ENCODE peak calls at places on chromosomes 12 and 14, in five cellular contexts. V, M, W, B and E are unnamed samples.

GRCh38 chr14:100193417-100194357 is 34.2 kb upstream of the DEGS2 start:
- DNase-seq in W (no peak), V (peak), M (peak), B (peak), E (no peak)

GRCh38 chr12:76708291-76708690 is 55.6 kb upstream of the ZDHHC17 start:
- DNase-seq in W (no peak), M (no peak), B (no peak), V (no peak), E (no peak)

GRCh38 chr12:51421266-51421884 is 3.3 kb upstream of the SLC4A8 start:
- DNase-seq in M (peak), B (peak), V (peak), W (no peak), E (peak)

GRCh38 chr12:131000000-131000486 is 46.3 kb downstream of the ADGRD1 start:
- DNase-seq in M (peak), V (no peak), W (no peak), B (no peak), E (no peak)

GRCh38 chr14:35991356-35991755 is 165.2 kb downstream of the BRMS1L start:
- DNase-seq in W (no peak), B (no peak), V (no peak), M (no peak), E (no peak)

GRCh38 chr14:24851406-24851805 is 198.5 kb downstream of the STXBP6 start:
- DNase-seq in W (no peak), M (no peak), V (no peak), B (no peak), E (no peak)

GRCh38 chr12:109291531-109292341 is 17.3 kb downstream of the FOXN4 start:
- DNase-seq in V (no peak), W (no peak), M (no peak), B (peak), E (no peak)

GRCh38 chr12:85036241-85036707 is at the start of the genes LRRIQ1 and TSPAN19:
- DNase-seq in M (no peak), B (peak), W (peak), V (peak), E (peak)

GRCh38 chr14:91858536-91859275 is 8.6 kb downstream of the TC2N start:
- DNase-seq in W (no peak), B (no peak), V (peak), M (peak), E (peak)

GRCh38 chr12:95624544-95624943 is 73.3 kb upstream of the USP44 start:
- DNase-seq in W (no peak), M (no peak), V (peak), B (no peak), E (peak)

GRCh38 chr12:75374971-75375370 is 15.9 kb upstream of the GLIPR1L2 start:
- DNase-seq in W (no peak), B (no peak), V (no peak), M (no peak), E (no peak)

GRCh38 chr12:95321516-95322246 is 104.1 kb downstream of the VEZT start:
- DNase-seq in W (no peak), B (no peak), V (no peak), M (no peak), E (no peak)

GRCh38 chr12:107478881-107479280 is 206.7 kb upstream of the PWP1 start:
- DNase-seq in W (no peak), M (no peak), B (peak), V (no peak), E (peak)

GRCh38 chr14:99231850-99232401 is 40.1 kb downstream of the BCL11B start:
- DNase-seq in W (no peak), V (no peak), M (no peak), B (no peak), E (no peak)

GRCh38 chr14:89178802-89179201 is 238.2 kb downstream of the FOXN3 start:
- DNase-seq in M (no peak), B (no peak), V (no peak), W (no peak), E (peak)

GRCh38 chr12:94362653-94363052 is 97.0 kb downstream of the CEP83 start:
- DNase-seq in W (no peak), V (no peak), M (no peak), B (no peak), E (no peak)

GRCh38 chr12:127987199-127987901 is 279.6 kb upstream of the TMEM132C start:
- DNase-seq in B (no peak), V (no peak), W (no peak), M (no peak), E (no peak)

GRCh38 chr12:50217202-50217601 is 50.0 kb upstream of the CERS5 start:
- DNase-seq in W (no peak), V (no peak), B (no peak), M (no peak), E (no peak)

GRCh38 chr14:100657780-100658513 is 68.7 kb upstream of the DLK1 start:
- DNase-seq in W (no peak), M (no peak), B (no peak), V (no peak), E (no peak)

GRCh38 chr14:94028450-94028826 is 2.3 kb downstream of the OTUB2 start:
- DNase-seq in B (no peak), V (peak), M (no peak), W (no peak), E (peak)

GRCh38 chr14:59829941-59830734 is 40.4 kb downstream of the RTN1 start:
- DNase-seq in V (no peak), W (no peak), M (no peak), B (no peak), E (no peak)

GRCh38 chr12:63977441-63977840 is 132.9 kb downstream of the SRGAP1 start:
- DNase-seq in V (no peak), B (no peak), M (no peak), W (no peak), E (no peak)

GRCh38 chr14:19941668-19942067 is 11.0 kb downstream of the OR4K1 start:
- DNase-seq in W (no peak), V (no peak), M (no peak), B (no peak), E (no peak)

GRCh38 chr14:32252030-32252670 is 49.1 kb upstream of the RNU6-8 start:
- DNase-seq in W (peak), V (peak), B (peak), M (peak), E (peak)

GRCh38 chr12:61879229-61879628 is 381.0 kb upstream of the USP15 start:
- DNase-seq in M (no peak), B (no peak), V (no peak), W (no peak), E (no peak)

GRCh38 chr12:64687816-64688599 is 71.2 kb downstream of the GNS start:
- DNase-seq in M (no peak), W (no peak), V (peak), B (peak), E (peak)

GRCh38 chr12:119956047-119956446 is 33.0 kb upstream of the BICDL1 start:
- DNase-seq in W (no peak), B (no peak), M (no peak), V (peak), E (no peak)

GRCh38 chr14:30242742-30243141 is 315.1 kb upstream of the PRKD1 start:
- DNase-seq in B (no peak), W (no peak), V (no peak), M (no peak), E (no peak)

GRCh38 chr12:38528527-38528926 is 212.0 kb downstream of the ALG10B start:
- DNase-seq in M (no peak), V (no peak), W (no peak), B (no peak), E (no peak)

GRCh38 chr12:118371354-118372282 is 1.1 kb downstream of the TAOK3 start:
- DNase-seq in M (peak), B (peak), W (no peak), V (no peak), E (no peak)

GRCh38 chr14:72715215-72715909 is 178.5 kb downstream of the DPF3 start:
- DNase-seq in W (no peak), B (no peak), M (no peak), V (no peak), E (peak)

GRCh38 chr12:83361486-83361885 is 674.8 kb downstream of the TMTC2 start:
- DNase-seq in M (no peak), W (no peak), B (no peak), V (no peak), E (no peak)

GRCh38 chr14:90276627-90277367 is 20.4 kb downstream of the PSMC1 start:
- DNase-seq in B (no peak), M (no peak), W (no peak), V (no peak), E (peak)

GRCh38 chr12:21851151-21851550 is 76.6 kb upstream of the KCNJ8 start:
- DNase-seq in V (no peak), M (no peak), W (no peak), B (no peak), E (no peak)

GRCh38 chr14:62914873-62915272 is 130.4 kb downstream of the KCNH5 start:
- DNase-seq in B (no peak), V (no peak), W (no peak), M (no peak), E (no peak)

GRCh38 chr12:106585862-106586534 is 3.2 kb downstream of the RFX4 start:
- DNase-seq in W (no peak), B (peak), M (no peak), V (no peak), E (no peak)

DNA sequence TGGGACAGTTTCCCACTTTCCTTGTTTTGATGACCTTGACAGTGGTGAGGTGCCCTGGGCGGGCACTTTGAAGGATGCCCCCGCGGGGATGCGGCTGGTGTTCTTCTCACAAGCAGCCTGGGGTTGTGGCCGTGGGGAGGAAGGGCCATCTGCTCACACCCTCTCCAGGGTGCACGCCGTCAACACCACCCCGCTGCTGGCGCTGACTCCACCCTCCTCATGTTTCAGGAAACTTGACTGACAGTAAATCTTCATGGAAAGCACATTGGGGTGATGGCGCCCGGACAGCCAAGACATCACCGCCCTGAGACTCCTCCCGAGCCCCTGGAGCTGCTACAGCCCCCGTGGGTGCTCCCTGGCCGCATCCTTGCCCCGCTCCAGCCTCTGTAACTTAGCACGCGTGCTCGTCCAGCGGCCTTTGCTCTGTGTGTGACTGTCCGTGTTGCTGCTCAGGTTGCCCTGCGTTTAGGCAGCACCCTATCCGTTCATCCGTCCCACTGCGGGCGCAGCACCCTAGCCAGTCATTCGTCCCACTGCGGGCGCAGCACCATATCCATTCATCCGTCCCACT is 150.2 kb upstream of the C14orf180 start:
- DNase-seq in M (no peak), V (no peak), B (peak), W (no peak), E (no peak)
- H3K4me2 ChIP-seq in M (no peak), V (no peak), B (no peak), W (no peak), E (no peak)

GRCh38 chr12:56336361-56337167 is 2.1 kb upstream of the IL23A start:
- DNase-seq in W (peak), V (no peak), B (no peak), M (peak), E (no peak)

GRCh38 chr12:56334490-56334793 is 642 bp upstream of the PAN2 start:
- DNase-seq in V (no peak), B (no peak), M (no peak), W (no peak), E (no peak)

GRCh38 chr12:56333679-56334489 is at the start of gene PAN2:
- DNase-seq in W (peak), B (peak), V (peak), M (peak), E (peak)

GRCh38 chr12:56337753-56338221 is 897 bp upstream of the IL23A start:
- DNase-seq in B (no peak), V (no peak), M (peak), W (no peak), E (no peak)

DNA sequence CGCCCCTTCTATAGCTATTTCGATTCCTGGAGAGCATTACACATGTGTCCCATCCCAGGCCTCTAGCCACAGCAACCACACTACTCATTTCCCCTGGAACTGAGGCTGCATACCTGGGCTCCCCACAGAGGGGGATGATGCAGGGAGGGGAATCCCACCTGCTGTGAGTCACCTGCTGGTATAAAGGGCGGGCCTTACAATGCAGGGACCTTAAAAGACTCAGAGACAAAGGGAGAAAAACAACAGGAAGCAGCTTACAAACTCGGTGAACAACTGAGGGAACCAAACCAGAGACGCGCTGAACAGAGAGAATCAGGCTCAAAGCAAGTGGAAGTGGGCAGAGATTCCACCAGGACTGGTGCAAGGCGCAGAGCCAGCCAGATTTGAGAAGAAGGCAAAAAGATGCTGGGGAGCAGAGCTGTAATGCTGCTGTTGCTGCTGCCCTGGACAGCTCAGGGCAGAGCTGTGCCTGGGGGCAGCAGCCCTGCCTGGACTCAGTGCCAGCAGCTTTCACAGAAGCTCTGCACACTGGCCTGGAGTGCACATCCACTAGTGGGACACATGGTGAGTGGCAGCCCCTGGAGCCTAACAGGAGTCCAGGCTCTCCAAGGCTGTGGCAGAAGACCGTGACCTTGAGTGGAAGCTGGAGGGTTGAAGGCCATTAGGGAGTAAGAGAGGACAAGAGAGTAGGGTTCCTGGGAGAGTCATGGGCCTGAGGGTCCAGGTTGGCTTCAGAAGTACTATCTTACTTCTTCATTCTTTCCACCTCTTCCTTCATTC is at the start of gene IL23A:
- DNase-seq in W (peak), B (no peak), M (no peak), V (no peak), E (peak)
- H3K4me3 ChIP-seq in W (peak), B (no peak), M (no peak), V (no peak), E (no peak)

GRCh38 chr12:103975368-103975767 is 9.7 kb downstream of the TDG start:
- DNase-seq in B (no peak), W (no peak), V (no peak), M (peak), E (no peak)
- TF ChIP-seq MXI1 in B (no peak), W (no peak), V (no peak), M (no peak), E (no peak)

DNA sequence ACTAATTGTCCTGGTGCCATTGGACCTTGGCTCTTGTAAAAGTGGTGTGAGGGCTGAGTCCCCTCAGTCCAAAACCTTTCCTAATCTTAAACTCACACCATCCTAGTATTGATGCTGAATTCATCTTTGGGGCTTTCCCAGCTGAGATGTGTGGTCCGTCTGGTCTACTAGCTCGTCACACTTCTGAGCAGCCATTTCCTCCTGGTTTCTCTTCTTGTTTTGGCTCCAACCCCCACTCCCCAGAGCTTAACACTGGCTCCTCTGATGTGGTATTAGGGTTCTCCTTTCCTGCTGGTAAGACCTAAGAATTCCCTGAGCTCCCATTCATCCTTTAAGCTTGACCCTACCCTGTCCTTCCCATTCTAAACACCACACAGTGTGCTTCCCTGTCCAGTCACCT is 900.6 kb downstream of the VRK1 start:
- DNase-seq in B (no peak), V (no peak), W (no peak), M (no peak), E (no peak)
- H3K4me2 ChIP-seq in B (no peak), V (no peak), W (peak), M (no peak), E (no peak)

GRCh38 chr14:22071001-22071400 is 397.4 kb upstream of the OR4E1 start:
- DNase-seq in W (peak), V (no peak), B (no peak), M (no peak), E (no peak)
- H3K4me3 ChIP-seq in W (no peak), V (no peak), B (no peak), M (no peak), E (no peak)

GRCh38 chr12:80701388-80701787 is 6.0 kb upstream of the MYF6 start:
- DNase-seq in B (no peak), V (no peak), M (no peak), W (no peak), E (peak)
- TF ChIP-seq MXI1 in B (no peak), V (no peak), M (no peak), W (no peak), E (no peak)

GRCh38 chr12:99146185-99146584 is 501.1 kb downstream of the APAF1 start:
- DNase-seq in M (no peak), W (no peak), V (no peak), B (no peak), E (no peak)
- H3K4me2 ChIP-seq in M (no peak), W (no peak), V (peak), B (no peak), E (no peak)

DNA sequence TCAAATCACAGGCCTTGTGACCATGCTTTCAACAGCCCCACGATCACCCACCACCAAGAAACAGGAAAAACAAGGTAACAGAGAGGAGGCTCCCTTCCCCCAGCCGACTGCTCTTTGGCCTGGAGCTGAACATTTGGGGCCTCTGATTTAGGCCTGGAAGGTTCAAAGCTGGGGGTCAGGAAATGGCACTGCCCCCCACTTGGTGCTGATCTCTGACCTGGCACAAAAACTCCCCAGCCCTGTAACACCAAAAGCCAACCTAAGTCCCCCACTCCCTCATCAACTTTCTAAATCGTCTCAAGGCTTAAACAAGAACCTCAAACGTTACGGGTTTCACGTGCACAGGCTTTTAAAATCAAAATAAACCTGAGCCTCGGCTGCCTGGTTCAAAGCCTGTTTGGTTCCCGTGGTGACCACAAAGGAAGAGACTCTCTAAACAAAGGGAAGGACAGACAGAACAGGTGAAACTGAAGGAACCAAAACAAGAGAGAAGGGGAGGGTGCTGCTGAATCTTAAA is 8.9 kb downstream of the ACTN1 start:
- DNase-seq in V (no peak), M (no peak), W (no peak), B (no peak), E (no peak)
- H3K4me3 ChIP-seq in V (no peak), M (no peak), W (no peak), B (no peak), E (no peak)